ENCODE peak calls at places on chromosomes 3 and 15, in four cellular contexts. K is RCC 7860; Z is stimulated activated CD4-positive, alpha-beta T cell treated with anti-CD3 and anti-CD28 coated beads, Interleukin-2, amount 100 ng/mL, for 48 hours; L is activated naive CD8-positive, alpha-beta T cell treated with anti-CD3 and anti-CD28 coated beads, Interleukin-2, amount 50 U/mL, for 24 hours. E is an unnamed sample.

GRCh38 chr3:159922861-159923312 is 65.7 kb upstream of the IL12A start:
- DNase-seq in K (no peak), Z (no peak), L (no peak), E (no peak)

GRCh38 chr3:102715030-102715697 is 280.3 kb downstream of the ZPLD1 start:
- DNase-seq in K (peak), Z (no peak), L (no peak), E (peak)

GRCh38 chr15:48695088-48695834 is 49.8 kb upstream of the FBN1 start:
- DNase-seq in K (peak), Z (no peak), L (no peak), E (peak)

GRCh38 chr15:101522091-101522490 is 32.6 kb upstream of the PCSK6 start:
- DNase-seq in K (no peak), Z (no peak), L (no peak), E (no peak)

GRCh38 chr3:136919799-136920580 is 37.8 kb upstream of the IL20RB start:
- DNase-seq in K (no peak), Z (no peak), L (no peak), E (no peak)

GRCh38 chr3:134917631-134918030 is 122.6 kb downstream of the EPHB1 start:
- DNase-seq in K (no peak), Z (no peak), L (no peak), E (peak)

GRCh38 chr15:81105521-81105920 is 28.5 kb upstream of the CFAP161 start:
- DNase-seq in K (no peak), Z (no peak), L (no peak), E (no peak)

GRCh38 chr3:43525941-43526607 is 95.7 kb downstream of the ANO10 start:
- DNase-seq in K (no peak), Z (no peak), L (no peak), E (no peak)

GRCh38 chr15:94631608-94632007 is 400.2 kb downstream of the MCTP2 start:
- DNase-seq in K (no peak), Z (no peak), L (no peak), E (no peak)

GRCh38 chr3:150377601-150378466 is 30.3 kb upstream of the TSC22D2 start:
- DNase-seq in K (no peak), Z (no peak), L (no peak), E (no peak)

GRCh38 chr15:88920186-88920891 is 7.2 kb upstream of the MFGE8 start:
- DNase-seq in K (peak), Z (no peak), L (no peak), E (peak)

GRCh38 chr3:164320962-164321361 is 757.3 kb downstream of the SI start:
- DNase-seq in K (no peak), Z (no peak), L (no peak), E (no peak)

GRCh38 chr3:187169231-187169960 is 27.9 kb upstream of the RTP1 start:
- DNase-seq in K (no peak), Z (no peak), L (no peak), E (no peak)

GRCh38 chr15:64635486-64635815 is 139.9 kb downstream of the RBPMS2 start:
- DNase-seq in K (peak), Z (no peak), L (no peak), E (peak)

GRCh38 chr3:149042766-149043386 is 43.5 kb downstream of the HLTF start:
- DNase-seq in K (peak), Z (no peak), L (no peak), E (peak)

GRCh38 chr3:183182732-183183610 is 20.4 kb upstream of the LAMP3 start:
- DNase-seq in K (no peak), Z (no peak), L (no peak), E (no peak)

GRCh38 chr3:71585891-71586809 is 2.6 kb upstream of the FOXP1 start:
- DNase-seq in K (no peak), Z (no peak), L (no peak), E (no peak)

GRCh38 chr15:65945616-65946015 is 76.3 kb downstream of the RAB11A start:
- DNase-seq in K (no peak), Z (no peak), L (no peak), E (no peak)

GRCh38 chr3:171653701-171654100 is 156.6 kb downstream of the PLD1 start:
- DNase-seq in K (no peak), Z (no peak), L (no peak), E (no peak)

E was measured in mammary epithelial cell.